ENCODE peak calls at places on chromosomes 4 and X, in eight cellular contexts. One of them, this sample, is unnamed.

GRCh38 chrX:21905976-21906375 is 34.5 kb upstream of the SMS start:
- DNase-seq in endodermal cell: no peak
- DNase-seq in heart left ventricle: no peak
- DNase-seq in bronchial epithelial cell: no peak
- DNase-seq in Caco-2: no peak
- DNase-seq in lower lobe of right lung: no peak
- DNase-seq in left ventricle myocardium inferior: no peak
- DNase-seq in fibroblast of lung: no peak
- DNase-seq in this sample: no peak

GRCh38 chr4:55736605-55737183 is 82.9 kb upstream of the EXOC1L start:
- DNase-seq in endodermal cell: no peak
- DNase-seq in heart left ventricle: no peak
- DNase-seq in bronchial epithelial cell: peak; percentile 41
- DNase-seq in Caco-2: no peak
- DNase-seq in lower lobe of right lung: no peak
- DNase-seq in left ventricle myocardium inferior: no peak
- DNase-seq in fibroblast of lung: peak; percentile 3
- DNase-seq in this sample: no peak

GRCh38 chrX:68396953-68397352 is 36.3 kb downstream of the OPHN1 start:
- DNase-seq in endodermal cell: no peak
- DNase-seq in heart left ventricle: no peak
- DNase-seq in bronchial epithelial cell: no peak
- DNase-seq in Caco-2: no peak
- DNase-seq in lower lobe of right lung: no peak
- DNase-seq in left ventricle myocardium inferior: peak; percentile 17
- DNase-seq in fibroblast of lung: peak; percentile 15
- DNase-seq in this sample: peak; percentile 16

GRCh38 chr4:158443731-158444130 is 78.0 kb upstream of the RXFP1 start:
- DNase-seq in endodermal cell: no peak
- DNase-seq in heart left ventricle: no peak
- DNase-seq in bronchial epithelial cell: no peak
- DNase-seq in Caco-2: no peak
- DNase-seq in lower lobe of right lung: no peak
- DNase-seq in left ventricle myocardium inferior: no peak
- DNase-seq in fibroblast of lung: no peak
- DNase-seq in this sample: no peak

GRCh38 chr4:6333301-6334202 is 63.9 kb downstream of the WFS1 start:
- DNase-seq in endodermal cell: peak; percentile 75
- DNase-seq in heart left ventricle: no peak
- DNase-seq in bronchial epithelial cell: no peak
- DNase-seq in Caco-2: peak; percentile 21
- DNase-seq in lower lobe of right lung: no peak
- DNase-seq in left ventricle myocardium inferior: no peak
- DNase-seq in fibroblast of lung: no peak
- DNase-seq in this sample: peak; percentile 38

GRCh38 chr4:108240356-108240755 is 71.6 kb upstream of the LEF1 start:
- DNase-seq in endodermal cell: no peak
- DNase-seq in heart left ventricle: no peak
- DNase-seq in bronchial epithelial cell: no peak
- DNase-seq in Caco-2: no peak
- DNase-seq in lower lobe of right lung: no peak
- DNase-seq in left ventricle myocardium inferior: no peak
- DNase-seq in fibroblast of lung: peak; percentile 87
- DNase-seq in this sample: no peak

GRCh38 chr4:123849495-123849894 is 452.9 kb downstream of the SPRY1 start:
- DNase-seq in endodermal cell: no peak
- DNase-seq in heart left ventricle: no peak
- DNase-seq in bronchial epithelial cell: no peak
- DNase-seq in Caco-2: no peak
- DNase-seq in lower lobe of right lung: no peak
- DNase-seq in left ventricle myocardium inferior: no peak
- DNase-seq in fibroblast of lung: no peak
- DNase-seq in this sample: no peak

GRCh38 chr4:78311306-78311705 is 240.3 kb upstream of the ANXA3 start:
- DNase-seq in endodermal cell: peak; percentile 57
- DNase-seq in heart left ventricle: no peak
- DNase-seq in bronchial epithelial cell: no peak
- DNase-seq in Caco-2: no peak
- DNase-seq in lower lobe of right lung: no peak
- DNase-seq in left ventricle myocardium inferior: no peak
- DNase-seq in fibroblast of lung: no peak
- DNase-seq in this sample: no peak

GRCh38 chrX:148885203-148885602 is 384.8 kb downstream of the AFF2 start:
- DNase-seq in endodermal cell: peak; percentile 45
- DNase-seq in heart left ventricle: no peak
- DNase-seq in bronchial epithelial cell: no peak
- DNase-seq in Caco-2: no peak
- DNase-seq in lower lobe of right lung: no peak
- DNase-seq in left ventricle myocardium inferior: no peak
- DNase-seq in fibroblast of lung: no peak
- DNase-seq in this sample: no peak
- TF ChIP-seq CTCF in endodermal cell: peak; percentile 54
- TF ChIP-seq CTCF in heart left ventricle: no peak
- TF ChIP-seq CTCF in bronchial epithelial cell: no peak
- TF ChIP-seq CTCF in Caco-2: no peak
- TF ChIP-seq CTCF in lower lobe of right lung: no peak
- TF ChIP-seq CTCF in left ventricle myocardium inferior: no peak
- TF ChIP-seq CTCF in fibroblast of lung: no peak
- TF ChIP-seq CTCF in this sample: no peak

DNA sequence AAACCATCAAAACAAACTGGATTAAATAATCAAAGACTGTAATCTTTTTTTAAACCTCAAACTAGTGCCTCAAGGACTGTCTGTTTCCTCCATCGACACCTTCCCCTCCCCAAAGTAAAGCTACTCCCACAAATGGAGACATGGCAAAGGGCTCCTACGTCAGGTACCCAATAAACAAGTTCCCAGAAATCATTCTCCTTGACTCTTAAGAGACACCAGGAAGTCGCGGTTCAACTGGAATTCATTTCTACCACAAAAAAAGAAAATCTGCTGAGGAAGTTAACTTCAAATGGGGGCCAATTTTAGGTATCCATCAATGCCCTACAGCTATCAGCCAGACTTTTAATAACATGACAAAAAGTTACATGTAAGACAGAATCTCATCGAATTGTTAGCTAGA is 2.5 kb downstream of the RPS4X start:
- DNase-seq in endodermal cell: no peak
- DNase-seq in heart left ventricle: no peak
- DNase-seq in bronchial epithelial cell: no peak
- DNase-seq in Caco-2: no peak
- DNase-seq in lower lobe of right lung: no peak
- DNase-seq in left ventricle myocardium inferior: no peak
- DNase-seq in fibroblast of lung: peak; percentile 56
- DNase-seq in this sample: no peak
- H3K4me3 ChIP-seq in endodermal cell: peak overlapping the region; percentile 99
- H3K4me3 ChIP-seq in heart left ventricle: no peak overlapping the region
- H3K4me3 ChIP-seq in bronchial epithelial cell: no peak overlapping the region
- H3K4me3 ChIP-seq in Caco-2: no peak overlapping the region
- H3K4me3 ChIP-seq in lower lobe of right lung: peak overlapping the region; percentile 17
- H3K4me3 ChIP-seq in left ventricle myocardium inferior: no peak overlapping the region
- H3K4me3 ChIP-seq in fibroblast of lung: peak overlapping the region; percentile 96
- H3K4me3 ChIP-seq in this sample: no peak overlapping the region

GRCh38 chr4:14749910-14750309 is 252.4 kb upstream of the CPEB2 start:
- DNase-seq in endodermal cell: peak; percentile 55
- DNase-seq in heart left ventricle: peak; percentile 39
- DNase-seq in bronchial epithelial cell: peak; percentile 56
- DNase-seq in Caco-2: no peak
- DNase-seq in lower lobe of right lung: peak; percentile 45
- DNase-seq in left ventricle myocardium inferior: peak; percentile 29
- DNase-seq in fibroblast of lung: peak; percentile 5
- DNase-seq in this sample: peak; percentile 68
- TF ChIP-seq CTCF in endodermal cell: peak; percentile 59
- TF ChIP-seq CTCF in heart left ventricle: peak; percentile 62
- TF ChIP-seq CTCF in bronchial epithelial cell: peak; percentile 74
- TF ChIP-seq CTCF in Caco-2: no peak
- TF ChIP-seq CTCF in lower lobe of right lung: peak; percentile 48
- TF ChIP-seq CTCF in left ventricle myocardium inferior: peak; percentile 71
- TF ChIP-seq CTCF in fibroblast of lung: peak; percentile 39
- TF ChIP-seq CTCF in this sample: no peak

GRCh38 chr4:105896984-105897760 is 1.9 kb downstream of the NPNT start:
- DNase-seq in endodermal cell: no peak
- DNase-seq in heart left ventricle: no peak
- DNase-seq in bronchial epithelial cell: peak; percentile 47
- DNase-seq in Caco-2: no peak
- DNase-seq in lower lobe of right lung: no peak
- DNase-seq in left ventricle myocardium inferior: no peak
- DNase-seq in fibroblast of lung: no peak
- DNase-seq in this sample: no peak
- H3K4me3 ChIP-seq in endodermal cell: peak overlapping the region; percentile 81
- H3K4me3 ChIP-seq in heart left ventricle: no peak overlapping the region
- H3K4me3 ChIP-seq in bronchial epithelial cell: no peak overlapping the region
- H3K4me3 ChIP-seq in Caco-2: peak overlapping the region; percentile 81
- H3K4me3 ChIP-seq in lower lobe of right lung: peak overlapping the region; percentile 73
- H3K4me3 ChIP-seq in left ventricle myocardium inferior: peak overlapping the region; percentile 71
- H3K4me3 ChIP-seq in fibroblast of lung: no peak overlapping the region
- H3K4me3 ChIP-seq in this sample: no peak overlapping the region

GRCh38 chr4:16199132-16199531 is 27.1 kb downstream of the TAPT1 start:
- DNase-seq in endodermal cell: no peak
- DNase-seq in heart left ventricle: no peak
- DNase-seq in bronchial epithelial cell: peak; percentile 28
- DNase-seq in Caco-2: no peak
- DNase-seq in lower lobe of right lung: no peak
- DNase-seq in left ventricle myocardium inferior: no peak
- DNase-seq in fibroblast of lung: peak; percentile 30
- DNase-seq in this sample: no peak
- TF ChIP-seq CTCF in endodermal cell: peak; percentile 73
- TF ChIP-seq CTCF in heart left ventricle: peak; percentile 62
- TF ChIP-seq CTCF in bronchial epithelial cell: no peak
- TF ChIP-seq CTCF in Caco-2: peak; percentile 24
- TF ChIP-seq CTCF in lower lobe of right lung: peak; percentile 23
- TF ChIP-seq CTCF in left ventricle myocardium inferior: peak; percentile 51
- TF ChIP-seq CTCF in fibroblast of lung: peak; percentile 44
- TF ChIP-seq CTCF in this sample: no peak

DNA sequence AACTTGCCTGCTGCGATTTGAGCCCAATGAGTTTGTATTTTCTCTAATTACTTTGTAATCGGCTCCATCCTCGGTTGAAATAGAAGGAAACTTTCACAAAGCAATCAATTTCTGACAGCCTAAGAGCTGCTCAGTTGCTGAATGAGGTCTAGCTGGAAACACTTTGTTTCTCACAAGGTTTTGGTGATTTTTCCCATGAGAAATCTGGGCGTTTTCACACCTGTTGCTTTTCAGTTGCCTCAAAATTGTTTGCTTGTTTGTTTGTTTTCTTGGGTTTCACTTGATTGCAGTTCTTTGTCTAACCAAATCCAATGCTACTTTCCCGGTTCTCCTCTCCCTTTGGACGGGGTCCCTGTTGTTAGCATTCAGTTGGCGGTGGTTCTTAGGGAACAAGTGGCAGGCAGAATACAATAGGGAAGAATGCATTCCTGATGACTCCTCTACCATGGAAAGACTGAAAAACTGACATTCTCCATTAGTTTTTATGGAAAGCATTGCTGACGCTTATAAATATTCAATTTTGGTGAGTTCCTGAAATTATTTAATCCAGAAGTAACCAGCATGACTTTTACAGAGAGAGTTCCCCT is 135.5 kb downstream of the PALLD start:
- DNase-seq in endodermal cell: peak; percentile 70
- DNase-seq in heart left ventricle: no peak
- DNase-seq in bronchial epithelial cell: no peak
- DNase-seq in Caco-2: no peak
- DNase-seq in lower lobe of right lung: no peak
- DNase-seq in left ventricle myocardium inferior: no peak
- DNase-seq in fibroblast of lung: peak; percentile 67
- DNase-seq in this sample: no peak
- H3K4me3 ChIP-seq in endodermal cell: peak overlapping the region; percentile 85
- H3K4me3 ChIP-seq in heart left ventricle: peak overlapping the region; percentile 55
- H3K4me3 ChIP-seq in bronchial epithelial cell: peak overlapping the region; percentile 47
- H3K4me3 ChIP-seq in Caco-2: no peak overlapping the region
- H3K4me3 ChIP-seq in lower lobe of right lung: peak overlapping the region; percentile 60
- H3K4me3 ChIP-seq in left ventricle myocardium inferior: peak overlapping the region; percentile 74
- H3K4me3 ChIP-seq in fibroblast of lung: peak overlapping the region; percentile 61
- H3K4me3 ChIP-seq in this sample: peak overlapping the region; percentile 61

GRCh38 chr4:27000820-27001219 is 140.2 kb downstream of the STIM2 start:
- DNase-seq in endodermal cell: no peak
- DNase-seq in heart left ventricle: no peak
- DNase-seq in bronchial epithelial cell: peak; percentile 29
- DNase-seq in Caco-2: peak; percentile 13
- DNase-seq in lower lobe of right lung: no peak
- DNase-seq in left ventricle myocardium inferior: no peak
- DNase-seq in fibroblast of lung: no peak
- DNase-seq in this sample: no peak
- TF ChIP-seq CTCF in endodermal cell: peak; percentile 71
- TF ChIP-seq CTCF in heart left ventricle: no peak
- TF ChIP-seq CTCF in bronchial epithelial cell: peak; percentile 41
- TF ChIP-seq CTCF in Caco-2: peak; percentile 54
- TF ChIP-seq CTCF in lower lobe of right lung: no peak
- TF ChIP-seq CTCF in left ventricle myocardium inferior: no peak
- TF ChIP-seq CTCF in fibroblast of lung: peak; percentile 3
- TF ChIP-seq CTCF in this sample: no peak

DNA sequence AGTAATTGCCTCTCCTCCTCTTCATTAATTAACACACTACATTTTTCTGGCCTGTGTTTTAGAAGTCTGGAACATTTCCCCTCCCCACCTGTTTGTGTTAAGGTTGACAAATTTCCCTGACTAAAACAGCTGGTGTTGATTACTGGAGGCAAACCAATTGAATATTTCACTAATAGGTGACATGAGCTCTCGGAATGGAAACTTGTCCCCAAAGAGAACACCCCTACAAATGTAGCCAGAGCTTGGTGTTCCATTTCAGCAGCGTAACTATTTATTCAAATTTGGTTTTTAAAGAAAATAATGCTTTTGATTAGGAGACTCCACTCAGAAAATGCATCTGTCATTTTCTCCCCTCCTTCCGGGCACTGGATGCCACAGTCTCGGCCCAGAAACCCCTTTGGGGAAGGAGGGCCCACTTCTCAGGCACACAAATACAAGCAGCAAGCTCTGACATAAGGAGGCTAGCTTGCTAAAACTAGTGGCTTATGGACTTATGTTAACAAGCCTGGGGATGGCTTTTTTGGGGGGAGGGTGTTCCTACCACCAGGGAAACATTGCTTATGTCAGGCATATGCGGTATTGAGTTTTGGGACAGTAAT is 2.2 kb downstream of the RNF150 start:
- DNase-seq in endodermal cell: no peak
- DNase-seq in heart left ventricle: no peak
- DNase-seq in bronchial epithelial cell: no peak
- DNase-seq in Caco-2: no peak
- DNase-seq in lower lobe of right lung: no peak
- DNase-seq in left ventricle myocardium inferior: no peak
- DNase-seq in fibroblast of lung: peak; percentile 26
- DNase-seq in this sample: no peak
- H3K4me3 ChIP-seq in endodermal cell: peak overlapping the region; percentile 88
- H3K4me3 ChIP-seq in heart left ventricle: peak overlapping the region; percentile 96
- H3K4me3 ChIP-seq in bronchial epithelial cell: no peak overlapping the region
- H3K4me3 ChIP-seq in Caco-2: no peak overlapping the region
- H3K4me3 ChIP-seq in lower lobe of right lung: peak overlapping the region; percentile 77
- H3K4me3 ChIP-seq in left ventricle myocardium inferior: peak overlapping the region; percentile 94
- H3K4me3 ChIP-seq in fibroblast of lung: peak overlapping the region; percentile 63
- H3K4me3 ChIP-seq in this sample: peak overlapping the region; percentile 89